ENCODE peak calls at places on chromosomes 13 and 19, in five cellular contexts. J is lower lobe of right lung, F is IMR-90, H is neuronal stem cell, K is uterus. W is an unnamed sample.

GRCh38 chr13:36673352-36673751 is 468 bp upstream of the SERTM1 start:
- DNase-seq in J (no peak), F (no peak), H (no peak), K (no peak), W (no peak)

GRCh38 chr13:110536006-110536693 is 25.4 kb downstream of the RAB20 start:
- DNase-seq in J (peak; percentile 80), F (no peak), H (no peak), K (no peak), W (peak; percentile 79)

GRCh38 chr19:1082165-1082927 is 12.8 kb downstream of the POLR2E start:
- DNase-seq in J (peak; percentile 93), F (no peak), H (peak; percentile 69), K (no peak), W (peak; percentile 89)

GRCh38 chr13:101845501-101846012 is 393.1 kb downstream of the ITGBL1 start:
- DNase-seq in J (no peak), F (peak; percentile 3), H (no peak), K (no peak), W (no peak)

GRCh38 chr19:17441241-17442135 is 7.0 kb downstream of the TMEM221 start:
- DNase-seq in J (no peak), F (no peak), H (no peak), K (no peak), W (peak; percentile 48)

GRCh38 chr19:18428837-18429674 is 8.9 kb downstream of the ISYNA1 start:
- DNase-seq in J (peak; percentile 86), F (peak; percentile 72), H (peak; percentile 94), K (peak; percentile 81), W (peak; percentile 87)

GRCh38 chr13:76820759-76821158 is 65.4 kb downstream of the KCTD12 start:
- DNase-seq in J (no peak), F (no peak), H (no peak), K (peak; percentile 69), W (peak; percentile 19)

GRCh38 chr13:75473472-75473871 is 8.5 kb downstream of the TBC1D4 start:
- DNase-seq in J (no peak), F (no peak), H (no peak), K (no peak), W (no peak)

GRCh38 chr19:33622809-33623511 is 1.2 kb downstream of the CHST8 start:
- DNase-seq in J (no peak), F (no peak), H (peak; percentile 21), K (no peak), W (no peak)

GRCh38 chr19:5313307-5313706 is 27.3 kb downstream of the PTPRS start:
- DNase-seq in J (no peak), F (no peak), H (no peak), K (no peak), W (no peak)

GRCh38 chr19:2912306-2912705 is 11.6 kb downstream of the ZNF57 start:
- DNase-seq in J (no peak), F (no peak), H (no peak), K (no peak), W (no peak)

GRCh38 chr13:19178901-19179593 is 2.6 kb downstream of the TUBA3C start:
- DNase-seq in J (no peak), F (no peak), H (no peak), K (no peak), W (no peak)

GRCh38 chr13:48094404-48094780 is 512 bp downstream of the MED4 start:
- DNase-seq in J (no peak), F (no peak), H (no peak), K (no peak), W (no peak)

GRCh38 chr13:36776175-36776574 is 42.8 kb upstream of the RFXAP start:
- DNase-seq in J (no peak), F (no peak), H (no peak), K (no peak), W (no peak)

GRCh38 chr19:2952953-2953481 is 8.2 kb upstream of the ZNF77 start:
- DNase-seq in J (peak; percentile 71), F (no peak), H (no peak), K (no peak), W (no peak)

GRCh38 chr13:88461272-88462009 is 790.3 kb downstream of the SLITRK5 start:
- DNase-seq in J (no peak), F (no peak), H (no peak), K (no peak), W (no peak)

GRCh38 chr19:30036154-30037129 is 94.4 kb downstream of the URI1 start:
- DNase-seq in J (no peak), F (peak; percentile 26), H (no peak), K (no peak), W (no peak)

DNA sequence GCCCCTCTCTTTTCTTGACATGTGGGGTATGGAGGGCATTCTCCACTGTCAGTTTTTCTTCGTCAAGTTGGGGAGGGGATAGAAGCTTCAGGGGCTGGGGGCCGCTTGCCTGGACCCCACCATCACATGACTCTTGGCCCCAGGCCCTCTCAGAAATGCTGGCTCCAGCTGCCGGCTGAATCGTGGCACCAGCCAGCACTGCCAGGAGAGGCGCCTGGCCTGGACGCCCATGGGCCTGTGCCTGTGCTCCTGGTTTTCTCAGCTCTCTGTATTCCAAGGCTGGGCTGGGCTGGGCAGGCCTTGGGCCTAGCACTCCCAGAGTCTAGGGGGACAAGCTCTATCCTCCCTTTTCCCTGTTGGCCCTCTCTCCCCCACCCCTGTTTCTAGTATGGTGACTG is 38.6 kb downstream of the LYL1 start:
- DNase-seq in J (no peak), F (no peak), H (no peak), K (no peak), W (no peak)
- H3K9me3 ChIP-seq in J (no peaks in the 10 kb centered on the region), F (no peaks in the 10 kb centered on the region), H (no peaks in the 10 kb centered on the region), K (no peaks in the 10 kb centered on the region), W (no peaks in the 10 kb centered on the region)

DNA sequence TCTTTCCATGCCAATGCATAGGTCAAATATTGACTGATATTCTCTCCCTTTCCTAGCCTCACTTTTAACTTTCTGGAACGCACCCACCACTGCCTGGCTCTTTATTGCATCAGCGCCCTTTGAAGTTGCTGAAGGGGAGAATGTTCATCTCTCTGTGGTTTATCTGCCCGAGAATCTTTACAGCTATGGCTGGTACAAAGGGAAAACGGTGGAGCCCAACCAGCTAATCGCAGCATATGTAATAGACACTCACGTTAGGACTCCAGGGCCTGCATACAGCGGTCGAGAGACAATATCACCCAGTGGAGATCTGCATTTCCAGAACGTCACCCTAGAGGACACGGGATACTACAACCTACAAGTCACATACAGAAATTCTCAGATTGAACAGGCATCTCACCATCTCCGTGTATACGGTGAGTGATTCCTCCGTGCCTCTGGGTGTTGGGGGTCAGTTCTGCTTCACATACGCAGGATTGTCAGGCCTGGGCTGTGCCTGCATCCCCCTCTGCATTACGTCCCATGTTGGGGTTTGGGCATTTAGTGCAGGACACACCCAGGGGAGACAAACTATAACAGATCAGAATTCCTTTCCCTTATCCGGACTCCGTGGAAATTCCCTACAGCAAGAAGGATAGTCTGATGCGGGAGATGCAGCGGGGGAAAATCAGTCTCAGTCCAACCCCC is 1.3 kb downstream of the CEACAM21 start:
- DNase-seq in J (no peak), F (no peak), H (no peak), K (no peak), W (no peak)
- H3K9me3 ChIP-seq in J (peaks cover 15% of the 10 kb centered on the region), F (no peaks in the 10 kb centered on the region), H (peaks cover 16% of the 10 kb centered on the region), K (no peaks in the 10 kb centered on the region), W (no peaks in the 10 kb centered on the region)

GRCh38 chr19:11971045-11971444 is 6.2 kb downstream of the ZNF763 start:
- DNase-seq in J (no peak), F (no peak), H (no peak), K (no peak), W (no peak)

GRCh38 chr19:11970174-11970573 is 5.3 kb downstream of the ZNF763 start:
- DNase-seq in J (no peak), F (no peak), H (no peak), K (no peak), W (no peak)

GRCh38 chr19:11978492-11979100 is 13.8 kb downstream of the ZNF763 start:
- DNase-seq in J (no peak), F (no peak), H (no peak), K (no peak), W (no peak)

DNA sequence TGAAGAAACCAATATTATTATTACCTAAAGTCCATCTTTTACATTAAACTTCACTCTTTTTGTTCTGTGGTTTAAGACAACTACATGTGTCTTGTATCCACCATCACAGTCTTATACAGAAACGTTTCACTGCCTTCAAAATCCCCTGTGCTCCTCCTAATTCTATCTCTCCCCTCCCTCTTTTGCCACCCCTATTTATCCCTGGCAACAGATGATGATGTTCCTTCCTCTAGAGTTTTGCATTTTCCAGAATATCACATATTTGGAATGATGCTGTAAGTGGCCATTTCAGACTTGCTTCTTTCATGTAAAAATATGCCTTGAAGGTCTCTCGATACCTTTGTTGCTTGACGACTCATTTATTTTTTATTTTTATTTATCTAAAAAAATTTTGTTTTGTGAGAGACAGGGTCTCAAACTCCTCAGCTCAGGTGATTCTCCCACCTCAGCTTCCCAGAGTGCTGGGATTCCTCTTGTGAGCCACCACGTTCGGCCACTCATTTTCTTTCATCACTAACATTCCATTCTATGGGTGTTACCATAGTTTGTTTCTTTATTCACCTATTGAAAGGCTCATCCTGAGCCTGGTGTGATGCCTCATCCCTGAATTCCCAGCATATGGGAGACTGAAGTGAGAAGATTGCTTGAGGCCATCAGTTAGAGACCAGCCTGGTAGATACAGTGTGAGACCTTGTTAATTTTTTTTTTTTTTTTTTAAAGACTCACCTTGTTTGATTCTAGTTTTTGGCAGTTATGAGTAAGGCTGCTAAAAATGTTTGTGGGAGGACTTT is 8.4 kb downstream of the ZNF763 start:
- DNase-seq in J (no peak), F (no peak), H (no peak), K (no peak), W (no peak)
- H3K9me3 ChIP-seq in J (peaks cover 22% of the 10 kb centered on the region), F (peaks cover 20% of the 10 kb centered on the region), H (peaks cover 12% of the 10 kb centered on the region), K (no peaks in the 10 kb centered on the region), W (no peaks in the 10 kb centered on the region)

GRCh38 chr13:98476538-98476966 is 100.4 kb downstream of the STK24 start:
- DNase-seq in J (peak; percentile 71), F (peak; percentile 92), H (no peak), K (peak; percentile 58), W (peak; percentile 66)

GRCh38 chr13:98476106-98476505 is 100.8 kb downstream of the STK24 start:
- DNase-seq in J (no peak), F (no peak), H (no peak), K (no peak), W (no peak)

GRCh38 chr13:98480915-98481510 is 95.9 kb downstream of the STK24 start:
- DNase-seq in J (no peak), F (peak; percentile 69), H (no peak), K (no peak), W (no peak)

GRCh38 chr13:98479496-98480003 is 97.4 kb downstream of the STK24 start:
- DNase-seq in J (no peak), F (no peak), H (no peak), K (no peak), W (no peak)

DNA sequence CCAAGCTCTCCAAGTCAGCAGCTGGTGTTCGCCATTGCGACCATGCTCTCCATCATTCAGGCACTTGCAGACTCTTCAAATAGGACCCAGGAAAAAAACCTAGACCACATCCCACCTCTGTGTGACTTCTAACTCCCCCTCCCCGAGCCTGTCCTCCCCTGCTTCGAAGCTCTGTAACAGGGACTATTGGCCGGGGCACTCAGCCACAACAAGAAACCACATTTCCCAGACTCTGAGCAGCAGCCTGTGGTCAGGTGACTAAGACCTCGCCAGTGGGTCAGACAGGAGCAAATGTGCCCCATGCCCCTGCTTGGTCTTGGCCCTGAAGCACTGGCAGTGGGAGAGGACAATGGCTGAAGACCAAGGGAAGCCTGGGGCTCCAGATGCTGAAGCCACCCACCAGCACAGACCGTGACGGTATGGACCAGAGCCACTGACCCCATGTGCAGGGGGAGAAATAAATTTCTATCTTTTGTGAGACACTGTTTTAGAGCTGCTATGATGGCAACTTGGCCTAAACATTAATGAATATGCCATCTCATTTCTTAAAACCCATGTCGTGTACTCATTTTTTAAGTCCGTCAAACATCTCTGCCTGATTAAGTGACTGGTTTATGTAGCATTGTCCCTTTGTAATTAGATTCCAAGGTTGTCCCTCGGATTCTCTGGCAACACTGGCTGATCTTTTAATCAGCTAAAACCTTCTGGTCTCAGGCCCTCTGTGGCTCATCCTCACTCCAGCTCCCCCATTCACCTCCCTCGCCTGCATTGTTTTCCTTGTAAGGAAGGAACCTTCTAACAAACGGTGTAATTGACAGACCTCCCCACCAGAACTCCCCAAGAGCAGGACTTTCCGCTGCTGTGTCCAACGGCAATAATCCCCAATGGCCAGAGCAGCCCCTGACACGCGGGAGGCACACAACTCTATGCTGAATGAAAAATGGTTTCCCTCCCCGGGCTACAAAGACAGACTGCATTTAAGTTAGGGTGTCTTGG is 98.5 kb downstream of the STK24 start:
- DNase-seq in J (no peak), F (peak; percentile 36), H (peak; percentile 57), K (no peak), W (no peak)
- H3K9me3 ChIP-seq in J (no peaks in the 10 kb centered on the region), F (no peaks in the 10 kb centered on the region), H (no peaks in the 10 kb centered on the region), K (no peaks in the 10 kb centered on the region), W (no peaks in the 10 kb centered on the region)